ENCODE peak calls at places on chromosomes 7 and 10, in six cellular contexts. N is ovary, G is IMR-90, H is testis, U is thoracic aorta, M is body of pancreas. O is an unnamed sample. For H3K36me3, the result is how much of the 10 kb centered on the place peaks cover.

GRCh38 chr7:131244259-131244852 is 83.3 kb upstream of the MKLN1 start:
- DNase-seq in G (peak), H (peak), U (peak), N (peak), M (no peak), O (no peak)

GRCh38 chr7:111734955-111735660 is 172.8 kb upstream of the IMMP2L start:
- DNase-seq in U (no peak), H (no peak), G (no peak), N (no peak), M (no peak), O (no peak)

GRCh38 chr10:88851706-88852105 is at the start of gene ANKRD22:
- DNase-seq in N (no peak), M (peak), G (peak), H (no peak), U (no peak), O (peak)

GRCh38 chr7:130960208-130960988 is 226.4 kb upstream of the KLF14 start:
- DNase-seq in N (no peak), U (no peak), G (peak), H (no peak), M (no peak), O (peak)

GRCh38 chr10:118595598-118596425 is at the start of gene PRLHR:
- DNase-seq in G (peak), N (peak), H (peak), M (peak), U (no peak), O (no peak)

GRCh38 chr10:69043931-69044531 is 43.9 kb upstream of the SRGN start:
- DNase-seq in H (no peak), U (no peak), N (no peak), G (no peak), M (no peak), O (no peak)

GRCh38 chr7:66779669-66780408 is 39.3 kb downstream of the RABGEF1 start:
- DNase-seq in M (no peak), N (no peak), U (no peak), H (no peak), G (peak), O (no peak)

GRCh38 chr10:6953131-6953834 is 373.2 kb upstream of the PRKCQ start:
- DNase-seq in G (peak), N (peak), H (no peak), U (no peak), M (peak), O (no peak)

GRCh38 chr10:971150-971542 is 17.1 kb upstream of the GTPBP4 start:
- DNase-seq in H (no peak), M (peak), U (no peak), N (no peak), G (peak), O (no peak)

GRCh38 chr7:71019703-71020102 is 112.2 kb upstream of the GALNT17 start:
- DNase-seq in M (peak), H (peak), G (no peak), U (no peak), N (peak), O (no peak)

GRCh38 chr7:41134242-41134872 is 568.5 kb downstream of the INHBA start:
- DNase-seq in G (peak), M (no peak), U (no peak), N (no peak), H (no peak), O (no peak)

GRCh38 chr7:4249241-4249640 is 432.9 kb upstream of the FOXK1 start:
- DNase-seq in U (no peak), G (no peak), N (no peak), H (no peak), M (no peak), O (no peak)

GRCh38 chr7:3888096-3888495 is 587.0 kb downstream of the SDK1 start:
- DNase-seq in N (no peak), U (no peak), H (no peak), M (no peak), G (no peak), O (no peak)

GRCh38 chr10:123357363-123358075 is 203.3 kb downstream of the BUB3 start:
- DNase-seq in M (no peak), G (no peak), U (no peak), N (no peak), H (no peak), O (no peak)

GRCh38 chr7:94323872-94324271 is 70.8 kb upstream of the COL1A2 start:
- DNase-seq in M (no peak), N (no peak), U (no peak), H (no peak), G (no peak), O (no peak)

GRCh38 chr10:22246680-22247391 is 29.0 kb upstream of the EBLN1 start:
- DNase-seq in M (no peak), G (peak), N (no peak), H (no peak), U (no peak), O (no peak)

GRCh38 chr10:78980815-78981214 is 88.0 kb upstream of the ZMIZ1 start:
- DNase-seq in U (no peak), G (no peak), M (no peak), N (no peak), H (no peak), O (no peak)

GRCh38 chr7:50640256-50640655 is 75.1 kb upstream of the DDC start:
- DNase-seq in H (no peak), U (no peak), M (no peak), N (no peak), G (no peak), O (peak)

GRCh38 chr7:15977663-15978062 is 291.2 kb upstream of the MEOX2 start:
- DNase-seq in G (peak), M (no peak), N (no peak), U (no peak), H (no peak), O (no peak)

GRCh38 chr7:127287133-127287532 is 34.4 kb upstream of the GRM8 start:
- DNase-seq in G (no peak), N (no peak), M (no peak), H (no peak), U (no peak), O (no peak)

GRCh38 chr7:156651472-156651871 is 10.9 kb downstream of the RNF32 start:
- DNase-seq in H (no peak), G (peak), U (no peak), M (no peak), N (no peak), O (no peak)

GRCh38 chr7:44608916-44609648 is 2.7 kb downstream of the OGDH start:
- DNase-seq in N (no peak), M (no peak), G (no peak), U (no peak), H (no peak), O (no peak)

GRCh38 chr10:70902659-70903261 is 14.4 kb upstream of the PCBD1 start:
- DNase-seq in G (no peak), U (no peak), H (no peak), M (no peak), N (peak), O (no peak)

GRCh38 chr7:138433583-138434437 is 26.2 kb upstream of the TRIM24 start:
- DNase-seq in H (no peak), U (no peak), G (no peak), N (no peak), M (no peak), O (no peak)

GRCh38 chr10:73967022-73967429 is 30.9 kb upstream of the VCL start:
- DNase-seq in M (no peak), G (no peak), U (no peak), N (no peak), H (no peak), O (no peak)

GRCh38 chr7:21690717-21691116 is 147.9 kb downstream of the DNAH11 start:
- DNase-seq in M (no peak), U (no peak), H (no peak), G (no peak), N (no peak), O (no peak)

GRCh38 chr10:2543142-2543886 is 524.0 kb upstream of the PFKP start:
- DNase-seq in G (no peak), M (no peak), N (no peak), U (no peak), H (no peak), O (no peak)

GRCh38 chr7:50246551-50246950 is 58.0 kb upstream of the IKZF1 start:
- DNase-seq in M (no peak), G (no peak), U (no peak), H (no peak), N (no peak), O (no peak)

DNA sequence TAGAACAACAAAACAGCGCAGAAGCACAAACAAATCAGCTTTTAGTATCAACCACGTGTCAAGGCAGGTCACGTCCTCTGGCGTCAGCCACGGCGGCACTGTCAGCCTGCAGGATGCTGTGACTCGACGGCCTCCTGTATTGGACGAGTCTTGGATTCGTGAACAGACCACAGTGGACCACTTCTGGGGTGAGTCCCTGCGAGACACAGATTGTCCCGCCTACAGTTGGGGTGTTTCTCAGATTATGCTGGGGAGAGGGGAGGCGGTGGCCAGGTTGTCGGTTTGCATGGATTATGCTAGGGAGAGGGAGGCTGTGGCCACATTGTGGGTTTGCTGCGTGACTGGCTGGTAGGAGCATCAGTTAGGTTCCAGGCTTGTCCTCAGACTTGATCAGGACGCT is 9.7 kb downstream of the SUN1 start:
- DNase-seq in N (no peak), H (no peak), M (no peak), U (no peak), G (no peak), O (no peak)
- H3K36me3 ChIP-seq in N (under half), H (under half), M (under half), U (under half), G (half or more), O (under half)

DNA sequence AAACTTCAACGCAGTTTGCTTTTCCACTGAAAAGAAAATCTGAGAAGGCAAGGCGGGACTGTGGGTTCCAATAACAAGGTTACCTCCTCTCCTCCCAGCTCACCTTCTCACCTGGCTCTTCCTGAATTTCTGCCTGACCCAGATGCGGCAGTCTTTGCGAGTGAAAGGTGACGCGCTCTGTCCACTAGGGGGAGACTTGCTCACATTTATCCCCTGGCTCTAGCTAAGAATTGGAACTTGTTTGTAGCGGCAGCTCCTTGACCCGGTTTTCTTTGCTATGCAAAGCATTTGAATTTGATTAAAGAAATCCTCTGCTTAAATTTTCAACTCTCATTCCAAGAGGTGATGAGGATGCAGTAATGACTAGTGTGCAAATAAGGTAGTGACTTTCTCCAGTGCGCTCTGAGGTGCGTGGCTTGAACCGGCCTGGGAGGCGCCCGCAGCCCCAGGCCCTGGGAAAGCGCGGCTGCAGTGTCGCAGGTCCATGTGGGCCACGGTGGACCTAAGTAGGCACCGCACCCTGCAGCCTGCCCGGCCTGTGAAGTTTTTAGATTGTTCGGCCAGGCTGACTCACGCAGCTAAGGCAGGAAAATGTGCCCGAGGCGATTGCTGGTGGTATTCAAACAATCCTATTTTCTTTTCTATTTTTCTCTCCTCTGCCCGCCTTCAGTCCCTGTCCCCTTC is 336.9 kb upstream of the NPSR1 start:
- DNase-seq in N (peak), M (peak), G (peak), U (peak), H (peak), O (peak)
- H3K4me3 ChIP-seq in N (no peak), M (no peak), G (no peak), U (peak), H (peak), O (no peak)

GRCh38 chr7:47292832-47293309 is 289.0 kb downstream of the TNS3 start:
- DNase-seq in M (no peak), H (no peak), U (no peak), G (peak), N (no peak), O (no peak)
- TF ChIP-seq CTCF in M (no peak), H (no peak), U (no peak), G (no peak), N (no peak), O (no peak)

GRCh38 chr10:11934262-11934661 is 108.3 kb downstream of the UPF2 start:
- DNase-seq in N (no peak), G (no peak), U (no peak), H (no peak), M (no peak), O (no peak)
- H3K36me3 ChIP-seq in N (under half), G (under half), U (under half), H (under half), M (under half), O (under half)